ENCODE peak calls at places on chromosomes 3 and 15, in ten cellular contexts. B is HCT116, X is adrenal gland, V is A549, L is GM12891, N is K562, A is Peyer's patch, Q is ovary, T is tibial nerve, O is right lobe of liver. E is an unnamed sample.

GRCh38 chr3:12159227-12159601 is 502 bp upstream of the TIMP4 start:
- DNase-seq in B (no peak), X (no peak), V (no peak), L (no peak), N (no peak), A (no peak), Q (no peak), T (no peak), O (no peak), E (no peak)

GRCh38 chr3:197151562-197151961 is 121.9 kb upstream of the MELTF start:
- DNase-seq in B (no peak), X (peak; percentile 59), V (no peak), L (no peak), N (no peak), A (no peak), Q (no peak), T (no peak), O (no peak), E (peak; percentile 77)

GRCh38 chr3:190381356-190381940 is 6.5 kb upstream of the CLDN16 start:
- DNase-seq in B (no peak), X (no peak), V (no peak), L (no peak), N (no peak), A (no peak), Q (no peak), T (no peak), O (no peak), E (no peak)

GRCh38 chr15:40006003-40006402 is 33.0 kb downstream of the SRP14 start:
- DNase-seq in B (no peak), X (no peak), V (no peak), L (no peak), N (no peak), A (no peak), Q (no peak), T (no peak), O (no peak), E (no peak)

GRCh38 chr15:88701561-88702095 is 62.8 kb downstream of the ISG20 start:
- DNase-seq in B (peak; percentile 15), X (no peak), V (peak; percentile 34), L (peak; percentile 46), N (peak; percentile 48), A (peak; percentile 18), Q (no peak), T (no peak), O (no peak), E (peak; percentile 57)

GRCh38 chr3:173275740-173276139 is 121.8 kb upstream of the NLGN1 start:
- DNase-seq in B (peak; percentile 2), X (no peak), V (no peak), L (no peak), N (peak; percentile 47), A (no peak), Q (no peak), T (no peak), O (no peak), E (peak; percentile 51)

GRCh38 chr3:118943597-118943996 is 91.0 kb downstream of the IGSF11 start:
- DNase-seq in B (no peak), X (no peak), V (no peak), L (no peak), N (peak; percentile 25), A (no peak), Q (no peak), T (no peak), O (no peak), E (no peak)

GRCh38 chr15:40930430-40931299 is 1.5 kb downstream of the DLL4 start:
- DNase-seq in B (peak; percentile 70), X (peak; percentile 61), V (no peak), L (no peak), N (peak; percentile 82), A (peak; percentile 78), Q (no peak), T (no peak), O (peak; percentile 67), E (peak; percentile 34)

GRCh38 chr3:46482632-46483311 is 15.0 kb upstream of the RTP3 start:
- DNase-seq in B (no peak), X (no peak), V (no peak), L (no peak), N (no peak), A (no peak), Q (no peak), T (no peak), O (no peak), E (no peak)

GRCh38 chr15:51830279-51830806 is 890 bp downstream of the TMOD3 start:
- DNase-seq in B (no peak), X (no peak), V (no peak), L (no peak), N (no peak), A (no peak), Q (peak; percentile 35), T (no peak), O (no peak), E (peak; percentile 60)

GRCh38 chr15:56254270-56254669 is 10.6 kb upstream of the RFX7 start:
- DNase-seq in B (no peak), X (no peak), V (no peak), L (no peak), N (no peak), A (no peak), Q (no peak), T (no peak), O (no peak), E (no peak)

GRCh38 chr3:106728315-106728821 is 648.9 kb upstream of the CCDC54 start:
- DNase-seq in B (peak; percentile 42), X (no peak), V (peak; percentile 9), L (no peak), N (no peak), A (no peak), Q (no peak), T (no peak), O (no peak), E (no peak)

GRCh38 chr3:8851703-8852102 is 82.3 kb upstream of the OXTR start:
- DNase-seq in B (no peak), X (peak; percentile 35), V (no peak), L (no peak), N (no peak), A (no peak), Q (no peak), T (no peak), O (no peak), E (no peak)

DNA sequence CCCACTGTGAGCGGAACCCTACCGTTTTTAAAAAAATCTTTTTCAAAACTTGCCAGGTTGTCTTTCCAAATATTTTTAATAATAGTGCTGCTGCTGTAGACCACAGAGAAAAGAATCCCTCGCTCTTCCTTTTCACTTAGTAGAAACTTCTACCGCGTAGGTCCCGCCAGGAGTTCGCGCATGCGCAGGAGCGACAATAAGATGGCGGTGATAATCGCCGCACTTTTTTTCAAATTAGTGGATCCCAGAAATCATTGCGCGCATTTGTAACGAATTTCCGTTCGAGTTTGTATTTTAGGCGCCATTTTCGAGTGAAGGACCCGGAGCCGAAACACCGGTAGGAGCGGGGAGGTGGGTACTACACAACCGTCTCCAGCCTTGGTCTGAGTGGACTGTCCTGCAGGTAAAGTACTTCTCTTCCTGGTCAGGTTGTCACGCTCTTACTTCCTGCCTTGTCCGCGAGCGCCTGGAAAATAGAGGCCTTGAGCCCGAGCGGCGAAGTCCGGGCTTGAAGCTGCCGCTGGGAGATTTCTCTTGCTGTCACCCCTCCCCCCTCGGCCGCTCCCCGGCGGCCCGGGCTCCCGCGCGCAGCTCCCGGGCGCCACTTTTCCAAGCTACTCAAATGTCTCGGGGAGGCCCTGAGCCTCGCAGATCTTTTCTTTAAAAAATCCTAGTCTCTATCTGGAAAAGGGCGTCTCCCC is at the start of gene SMC4:
- DNase-seq in B (peak; percentile 87), X (peak; percentile 82), V (peak; percentile 81), L (peak; percentile 33), N (peak; percentile 70), A (peak; percentile 89), Q (no peak), T (peak; percentile 63), O (peak; percentile 67), E (peak; percentile 97)
- TF ChIP-seq POLR2A in B (peak; percentile 78), X (peak; percentile 38), V (peak; percentile 69), L (peak; percentile 69), N (peak; percentile 95), A (peak; percentile 82), Q (no peak), T (peak; percentile 34), O (peak; percentile 53), E (peak; percentile 96)

DNA sequence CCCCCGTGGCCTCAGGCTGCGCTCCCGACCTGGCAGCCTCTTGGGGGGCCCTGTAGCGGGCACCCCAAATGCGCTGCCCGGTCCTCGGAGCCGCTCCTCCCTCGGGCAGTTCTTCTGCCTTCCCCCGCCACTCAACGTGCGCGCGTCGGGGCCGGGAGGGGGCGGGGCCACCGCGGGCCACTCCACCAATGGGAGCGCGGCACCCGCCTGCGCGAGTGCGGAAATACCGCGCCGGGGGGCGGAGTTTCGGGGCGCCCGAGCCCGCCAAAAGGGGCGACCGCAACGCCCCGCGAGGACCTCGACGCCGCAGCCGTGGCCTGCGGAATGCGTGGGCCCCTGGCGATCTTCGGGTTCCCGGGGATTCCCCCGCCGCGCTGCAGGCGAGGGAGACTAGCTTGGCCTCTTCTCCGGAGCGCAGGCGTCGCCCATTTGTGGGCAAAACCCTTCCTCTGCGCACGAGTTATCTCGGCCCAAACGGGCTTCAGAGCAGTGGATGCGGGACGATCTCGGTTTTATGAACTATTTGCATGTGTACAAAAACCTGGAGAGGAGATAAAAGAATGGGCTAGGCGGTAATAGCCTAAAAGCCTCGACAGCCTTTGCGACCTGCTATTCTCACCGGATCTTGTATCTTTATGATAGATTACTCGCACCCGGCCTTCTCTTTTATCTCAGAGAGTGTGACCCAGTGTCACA is at the start of gene TASOR:
- DNase-seq in B (no peak), X (peak; percentile 76), V (peak; percentile 64), L (peak; percentile 87), N (peak; percentile 93), A (peak; percentile 92), Q (peak; percentile 81), T (peak; percentile 64), O (peak; percentile 87), E (peak; percentile 92)
- TF ChIP-seq POLR2A in B (no peak), X (peak; percentile 33), V (peak; percentile 30), L (no peak), N (no peak), A (peak; percentile 70), Q (peak; percentile 75), T (peak; percentile 85), O (peak; percentile 53), E (peak; percentile 23)

GRCh38 chr15:55196458-55197361 is at the start of gene RSL24D1:
- DNase-seq in B (peak; percentile 97), X (peak; percentile 98), V (peak; percentile 95), L (peak; percentile 73), N (peak; percentile 84), A (peak; percentile 95), Q (peak; percentile 94), T (peak; percentile 85), O (peak; percentile 96), E (peak; percentile 98)
- TF ChIP-seq POLR2A in B (peak; percentile 95), X (peak; percentile 57), V (peak; percentile 91), L (peak; percentile 97), N (peak; percentile 94), A (peak; percentile 84), Q (peak; percentile 84), T (peak; percentile 86), O (peak; percentile 91), E (peak; percentile 97)

DNA sequence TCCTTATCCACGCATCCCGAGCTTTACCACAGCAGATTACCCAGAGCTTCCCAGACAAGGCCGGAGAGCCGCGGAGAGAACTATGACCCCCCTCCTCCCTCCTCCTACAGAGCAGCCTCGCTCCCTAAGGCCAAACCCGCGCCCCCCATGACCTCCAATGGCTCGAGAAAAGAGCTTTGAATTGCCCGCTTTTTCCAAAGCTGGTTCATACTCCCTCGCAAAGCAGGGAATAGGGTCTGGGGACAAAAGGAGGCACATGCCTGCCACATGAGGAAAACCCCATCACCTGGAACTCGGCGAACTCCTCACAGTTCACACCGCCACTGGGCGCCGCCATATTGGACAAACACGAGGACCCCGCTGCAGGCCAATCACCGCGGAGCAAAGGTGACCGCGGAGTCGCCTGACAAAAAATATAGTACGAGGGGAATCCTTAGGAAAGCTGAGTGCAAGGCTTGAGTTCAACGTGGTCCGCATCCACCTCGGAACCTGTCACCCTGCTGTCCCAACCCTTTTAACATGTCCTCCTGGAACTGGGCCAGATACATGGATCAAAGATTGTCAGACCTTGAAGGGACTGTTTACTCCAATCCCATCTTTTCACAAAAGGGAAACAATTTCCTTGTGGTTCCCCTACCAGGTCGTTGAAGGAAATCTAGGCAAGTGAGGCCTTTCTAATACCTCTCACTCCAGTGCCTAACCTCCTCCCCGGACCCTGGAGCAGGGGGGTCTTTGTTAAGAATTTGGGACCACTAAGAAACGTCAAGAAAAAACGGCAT is at the start of gene MIX23:
- DNase-seq in B (peak; percentile 77), X (peak; percentile 85), V (peak; percentile 88), L (peak; percentile 44), N (peak; percentile 78), A (peak; percentile 90), Q (peak; percentile 82), T (peak; percentile 72), O (peak; percentile 84), E (peak; percentile 91)
- TF ChIP-seq POLR2A in B (peak; percentile 64), X (no peak), V (peak; percentile 61), L (peak; percentile 63), N (peak; percentile 80), A (peak; percentile 65), Q (peak; percentile 42), T (peak; percentile 46), O (peak; percentile 66), E (peak; percentile 50)